ENCODE peak calls at places on chromosomes 4 and X, in nine cellular contexts. One of them, this sample, is unnamed.

GRCh38 chrX:119181491-119181890 is 53.9 kb upstream of the KIAA1210 start:
- DNase-seq in body of pancreas: peak; percentile 16
- DNase-seq in D341Med: peak; percentile 22
- DNase-seq in activated gamma-delta T cell: no peak
- DNase-seq in GM12891: no peak
- DNase-seq in posterior vena cava: no peak
- DNase-seq in naive B cell: no peak
- DNase-seq in left cardiac atrium: no peak
- DNase-seq in HCT116: peak; percentile 18
- DNase-seq in this sample: no peak

GRCh38 chrX:25531096-25531495 is 515.3 kb upstream of the ARX start:
- DNase-seq in body of pancreas: no peak
- DNase-seq in D341Med: no peak
- DNase-seq in activated gamma-delta T cell: no peak
- DNase-seq in GM12891: no peak
- DNase-seq in posterior vena cava: no peak
- DNase-seq in naive B cell: no peak
- DNase-seq in left cardiac atrium: no peak
- DNase-seq in HCT116: no peak
- DNase-seq in this sample: no peak

GRCh38 chr4:109947918-109948317 is 35.2 kb downstream of the EGF start:
- DNase-seq in body of pancreas: no peak
- DNase-seq in D341Med: no peak
- DNase-seq in activated gamma-delta T cell: no peak
- DNase-seq in GM12891: no peak
- DNase-seq in posterior vena cava: no peak
- DNase-seq in naive B cell: no peak
- DNase-seq in left cardiac atrium: no peak
- DNase-seq in HCT116: no peak
- DNase-seq in this sample: no peak

GRCh38 chr4:156536661-156537060 is 434.9 kb downstream of the PDGFC start:
- DNase-seq in body of pancreas: no peak
- DNase-seq in D341Med: no peak
- DNase-seq in activated gamma-delta T cell: no peak
- DNase-seq in GM12891: no peak
- DNase-seq in posterior vena cava: no peak
- DNase-seq in naive B cell: no peak
- DNase-seq in left cardiac atrium: no peak
- DNase-seq in HCT116: no peak
- DNase-seq in this sample: no peak

GRCh38 chr4:7067147-7067522 is 729 bp downstream of the GRPEL1 start:
- DNase-seq in body of pancreas: no peak
- DNase-seq in D341Med: no peak
- DNase-seq in activated gamma-delta T cell: no peak
- DNase-seq in GM12891: no peak
- DNase-seq in posterior vena cava: no peak
- DNase-seq in naive B cell: peak; percentile 23
- DNase-seq in left cardiac atrium: no peak
- DNase-seq in HCT116: no peak
- DNase-seq in this sample: no peak

GRCh38 chrX:5388087-5388486 is 840.6 kb downstream of the NLGN4X start:
- DNase-seq in body of pancreas: no peak
- DNase-seq in D341Med: no peak
- DNase-seq in activated gamma-delta T cell: no peak
- DNase-seq in GM12891: no peak
- DNase-seq in posterior vena cava: no peak
- DNase-seq in naive B cell: peak; percentile 1
- DNase-seq in left cardiac atrium: no peak
- DNase-seq in HCT116: no peak
- DNase-seq in this sample: no peak

GRCh38 chr4:16969696-16970135 is 71.3 kb upstream of the LDB2 start:
- DNase-seq in body of pancreas: peak; percentile 30
- DNase-seq in D341Med: no peak
- DNase-seq in activated gamma-delta T cell: no peak
- DNase-seq in GM12891: no peak
- DNase-seq in posterior vena cava: peak; percentile 81
- DNase-seq in naive B cell: no peak
- DNase-seq in left cardiac atrium: no peak
- DNase-seq in HCT116: no peak
- DNase-seq in this sample: no peak

GRCh38 chr4:31620476-31620875 is 900.3 kb downstream of the PCDH7 start:
- DNase-seq in body of pancreas: no peak
- DNase-seq in D341Med: no peak
- DNase-seq in activated gamma-delta T cell: no peak
- DNase-seq in GM12891: no peak
- DNase-seq in posterior vena cava: no peak
- DNase-seq in naive B cell: no peak
- DNase-seq in left cardiac atrium: peak; percentile 22
- DNase-seq in HCT116: no peak
- DNase-seq in this sample: no peak

GRCh38 chr4:117225441-117225840 is 140.1 kb upstream of the TRAM1L1 start:
- DNase-seq in body of pancreas: no peak
- DNase-seq in D341Med: no peak
- DNase-seq in activated gamma-delta T cell: no peak
- DNase-seq in GM12891: no peak
- DNase-seq in posterior vena cava: no peak
- DNase-seq in naive B cell: no peak
- DNase-seq in left cardiac atrium: no peak
- DNase-seq in HCT116: no peak
- DNase-seq in this sample: no peak

GRCh38 chr4:119329837-119330620 is 8.1 kb upstream of the FABP2 start:
- DNase-seq in body of pancreas: no peak
- DNase-seq in D341Med: no peak
- DNase-seq in activated gamma-delta T cell: no peak
- DNase-seq in GM12891: no peak
- DNase-seq in posterior vena cava: no peak
- DNase-seq in naive B cell: no peak
- DNase-seq in left cardiac atrium: no peak
- DNase-seq in HCT116: no peak
- DNase-seq in this sample: no peak